ENCODE peak calls at places on chromosomes 6 and 20, in five cellular contexts. Q, I, O, M and T are unnamed samples.

GRCh38 chr6:22313796-22314195 is 17.0 kb upstream of the PRL start:
- DNase-seq in Q (no peak), I (no peak), O (no peak), M (no peak), T (no peak)

GRCh38 chr20:46330831-46331371 is 22.6 kb upstream of the CDH22 start:
- DNase-seq in Q (no peak), I (no peak), O (no peak), M (no peak), T (no peak)

GRCh38 chr6:152783217-152783878 is 32.8 kb downstream of the VIP start:
- DNase-seq in Q (no peak), I (no peak), O (no peak), M (no peak), T (no peak)

GRCh38 chr6:85469276-85470022 is 19.6 kb downstream of the NT5E start:
- DNase-seq in Q (no peak), I (no peak), O (no peak), M (no peak), T (no peak)

GRCh38 chr6:168139121-168139520 is 60.1 kb upstream of the FRMD1 start:
- DNase-seq in Q (no peak), I (no peak), O (no peak), M (no peak), T (no peak)

GRCh38 chr6:70622426-70622825 is 45.3 kb upstream of the SMAP1 start:
- DNase-seq in Q (no peak), I (no peak), O (no peak), M (no peak), T (no peak)

GRCh38 chr6:123803862-123804681 is at the start of gene NKAIN2:
- DNase-seq in Q (peak), I (peak), O (peak), M (peak), T (no peak)

GRCh38 chr6:35024601-35025054 is 116.5 kb downstream of the TCP11 start:
- DNase-seq in Q (no peak), I (peak), O (peak), M (no peak), T (no peak)

GRCh38 chr6:373773-374724 is 17.5 kb upstream of the IRF4 start:
- DNase-seq in Q (no peak), I (no peak), O (no peak), M (no peak), T (no peak)

GRCh38 chr20:50366270-50367103 is 143.7 kb upstream of the PTPN1 start:
- DNase-seq in Q (no peak), I (peak), O (peak), M (no peak), T (no peak)

GRCh38 chr20:23232219-23232581 is 118.4 kb upstream of the NXT1 start:
- DNase-seq in Q (no peak), I (no peak), O (no peak), M (no peak), T (no peak)

GRCh38 chr6:33935439-33936080 is 131.8 kb upstream of the MLN start:
- DNase-seq in Q (no peak), I (no peak), O (peak), M (no peak), T (no peak)

GRCh38 chr6:127102299-127102698 is 16.2 kb upstream of the RSPO3 start:
- DNase-seq in Q (no peak), I (no peak), O (no peak), M (no peak), T (peak)

GRCh38 chr6:167661456-167662103 is 165.1 kb upstream of the AFDN start:
- DNase-seq in Q (no peak), I (no peak), O (no peak), M (no peak), T (no peak)

GRCh38 chr6:35494161-35494563 is 2.7 kb downstream of the TEAD3 start:
- DNase-seq in Q (no peak), I (no peak), O (no peak), M (no peak), T (no peak)

GRCh38 chr6:82017316-82017715 is 230.2 kb downstream of the IBTK start:
- DNase-seq in Q (no peak), I (no peak), O (no peak), M (no peak), T (peak)

GRCh38 chr20:24842591-24843442 is 106.3 kb upstream of the CST7 start:
- DNase-seq in Q (peak), I (no peak), O (no peak), M (peak), T (no peak)

GRCh38 chr6:113094781-113095180 is 747.7 kb downstream of the RFPL4B start:
- DNase-seq in Q (no peak), I (no peak), O (no peak), M (no peak), T (no peak)

GRCh38 chr6:3377536-3378397 is 79.1 kb downstream of the SLC22A23 start:
- DNase-seq in Q (no peak), I (no peak), O (no peak), M (no peak), T (no peak)

GRCh38 chr6:145112711-145113148 is 622.6 kb downstream of the EPM2A start:
- DNase-seq in Q (no peak), I (no peak), O (no peak), M (no peak), T (no peak)

GRCh38 chr6:36319436-36319762 is 17.3 kb downstream of the BNIP5 start:
- DNase-seq in Q (no peak), I (peak), O (peak), M (no peak), T (no peak)

GRCh38 chr20:38599410-38599882 is 2.2 kb upstream of the ARHGAP40 start:
- DNase-seq in Q (no peak), I (no peak), O (no peak), M (no peak), T (no peak)

GRCh38 chr6:6152060-6152459 is 145.3 kb upstream of the NRN1 start:
- DNase-seq in Q (no peak), I (no peak), O (no peak), M (no peak), T (no peak)

GRCh38 chr6:73169111-73169510 is 56.2 kb downstream of the KHDC1L start:
- DNase-seq in Q (no peak), I (no peak), O (no peak), M (no peak), T (no peak)

GRCh38 chr6:16486661-16487060 is 248.3 kb downstream of the GMPR start:
- DNase-seq in Q (no peak), I (no peak), O (no peak), M (no peak), T (no peak)

GRCh38 chr6:36599791-36600209 is 5.6 kb downstream of the SRSF3 start:
- DNase-seq in Q (no peak), I (peak), O (no peak), M (no peak), T (no peak)

GRCh38 chr6:147643341-147644200 is 135.1 kb downstream of the SAMD5 start:
- DNase-seq in Q (no peak), I (no peak), O (no peak), M (no peak), T (no peak)

GRCh38 chr6:32617751-32618150 is 19.5 kb upstream of the HLA-DQA1 start:
- DNase-seq in Q (no peak), I (no peak), O (no peak), M (no peak), T (no peak)

GRCh38 chr20:44174996-44175766 is 11.8 kb downstream of the JPH2 start:
- DNase-seq in Q (no peak), I (no peak), O (no peak), M (no peak), T (no peak)

GRCh38 chr6:161079566-161080262 is 88.1 kb downstream of the MAP3K4 start:
- DNase-seq in Q (no peak), I (no peak), O (no peak), M (no peak), T (peak)

GRCh38 chr20:25018425-25018824 is 25.9 kb upstream of the APMAP start:
- DNase-seq in Q (no peak), I (no peak), O (no peak), M (no peak), T (no peak)